ENCODE peak calls at places on chromosome 11, in nine cellular contexts. One of them, this sample, is unnamed.

GRCh38 chr11:30741039-30741550 is 154.9 kb upstream of the MPPED2 start:
- DNase-seq in NCI-H1694: no peak
- DNase-seq in heart right ventricle: no peak
- DNase-seq in HFF-Myc: no peak
- DNase-seq in memory B cell: no peak
- DNase-seq in foreskin fibroblast: peak; percentile 1
- DNase-seq in chondrocyte: no peak
- DNase-seq in CD4-positive, alpha-beta T cell: no peak
- DNase-seq in lower leg skin: peak; percentile 17
- DNase-seq in this sample: peak; percentile 80

GRCh38 chr11:75142714-75143419 is 8.0 kb upstream of the SLCO2B1 start:
- DNase-seq in NCI-H1694: no peak
- DNase-seq in lower leg skin: peak; percentile 76
- DNase-seq in HFF-Myc: peak; percentile 95
- DNase-seq in heart right ventricle: peak; percentile 76
- DNase-seq in chondrocyte: no peak
- DNase-seq in foreskin fibroblast: peak; percentile 97
- DNase-seq in memory B cell: no peak
- DNase-seq in CD4-positive, alpha-beta T cell: peak; percentile 62
- DNase-seq in this sample: peak; percentile 82

GRCh38 chr11:75582935-75583709 is 21.1 kb downstream of the SERPINH1 start:
- DNase-seq in chondrocyte: no peak
- DNase-seq in heart right ventricle: peak; percentile 66
- DNase-seq in memory B cell: peak; percentile 29
- DNase-seq in foreskin fibroblast: peak; percentile 90
- DNase-seq in CD4-positive, alpha-beta T cell: peak; percentile 43
- DNase-seq in HFF-Myc: no peak
- DNase-seq in NCI-H1694: peak; percentile 42
- DNase-seq in lower leg skin: peak; percentile 28
- DNase-seq in this sample: no peak

GRCh38 chr11:46718155-46719019 is 626 bp upstream of the F2 start:
- DNase-seq in HFF-Myc: no peak
- DNase-seq in lower leg skin: no peak
- DNase-seq in NCI-H1694: no peak
- DNase-seq in memory B cell: no peak
- DNase-seq in foreskin fibroblast: peak; percentile 33
- DNase-seq in CD4-positive, alpha-beta T cell: no peak
- DNase-seq in heart right ventricle: no peak
- DNase-seq in chondrocyte: no peak
- DNase-seq in this sample: no peak

GRCh38 chr11:1565173-1565903 is 6.7 kb downstream of the DUSP8 start:
- DNase-seq in NCI-H1694: no peak
- DNase-seq in foreskin fibroblast: no peak
- DNase-seq in CD4-positive, alpha-beta T cell: no peak
- DNase-seq in lower leg skin: no peak
- DNase-seq in chondrocyte: no peak
- DNase-seq in memory B cell: no peak
- DNase-seq in HFF-Myc: no peak
- DNase-seq in heart right ventricle: no peak
- DNase-seq in this sample: no peak

GRCh38 chr11:67266424-67267187 is at the start of gene GRK2:
- DNase-seq in NCI-H1694: no peak
- DNase-seq in chondrocyte: peak; percentile 59
- DNase-seq in heart right ventricle: no peak
- DNase-seq in foreskin fibroblast: peak; percentile 71
- DNase-seq in HFF-Myc: no peak
- DNase-seq in CD4-positive, alpha-beta T cell: peak; percentile 19
- DNase-seq in lower leg skin: no peak
- DNase-seq in memory B cell: no peak
- DNase-seq in this sample: no peak

GRCh38 chr11:63761870-63762661 is 6.5 kb downstream of the ZFTA start:
- DNase-seq in foreskin fibroblast: no peak
- DNase-seq in lower leg skin: no peak
- DNase-seq in memory B cell: no peak
- DNase-seq in chondrocyte: no peak
- DNase-seq in HFF-Myc: no peak
- DNase-seq in heart right ventricle: peak; percentile 17
- DNase-seq in NCI-H1694: no peak
- DNase-seq in CD4-positive, alpha-beta T cell: no peak
- DNase-seq in this sample: no peak

GRCh38 chr11:73380897-73381410 is 4.8 kb downstream of the RELT start:
- DNase-seq in CD4-positive, alpha-beta T cell: no peak
- DNase-seq in heart right ventricle: no peak
- DNase-seq in chondrocyte: no peak
- DNase-seq in HFF-Myc: no peak
- DNase-seq in memory B cell: no peak
- DNase-seq in lower leg skin: no peak
- DNase-seq in NCI-H1694: no peak
- DNase-seq in foreskin fibroblast: no peak
- DNase-seq in this sample: no peak

GRCh38 chr11:17742019-17742418 is 7.4 kb downstream of the KCNC1 start:
- DNase-seq in lower leg skin: no peak
- DNase-seq in CD4-positive, alpha-beta T cell: no peak
- DNase-seq in HFF-Myc: no peak
- DNase-seq in heart right ventricle: no peak
- DNase-seq in foreskin fibroblast: no peak
- DNase-seq in memory B cell: no peak
- DNase-seq in chondrocyte: no peak
- DNase-seq in NCI-H1694: no peak
- DNase-seq in this sample: no peak

GRCh38 chr11:15158351-15159015 is 43.8 kb downstream of the INSC start:
- DNase-seq in lower leg skin: no peak
- DNase-seq in CD4-positive, alpha-beta T cell: no peak
- DNase-seq in chondrocyte: no peak
- DNase-seq in memory B cell: no peak
- DNase-seq in heart right ventricle: no peak
- DNase-seq in foreskin fibroblast: peak; percentile 91
- DNase-seq in HFF-Myc: peak; percentile 33
- DNase-seq in NCI-H1694: no peak
- DNase-seq in this sample: peak; percentile 75

GRCh38 chr11:120612363-120613263 is 101.1 kb downstream of the GRIK4 start:
- DNase-seq in chondrocyte: no peak
- DNase-seq in lower leg skin: no peak
- DNase-seq in memory B cell: no peak
- DNase-seq in HFF-Myc: no peak
- DNase-seq in NCI-H1694: no peak
- DNase-seq in foreskin fibroblast: peak; percentile 25
- DNase-seq in CD4-positive, alpha-beta T cell: no peak
- DNase-seq in heart right ventricle: peak; percentile 12
- DNase-seq in this sample: no peak

GRCh38 chr11:28799316-28799715 is 691.1 kb downstream of the METTL15 start:
- DNase-seq in chondrocyte: no peak
- DNase-seq in memory B cell: no peak
- DNase-seq in lower leg skin: no peak
- DNase-seq in foreskin fibroblast: no peak
- DNase-seq in heart right ventricle: no peak
- DNase-seq in NCI-H1694: no peak
- DNase-seq in CD4-positive, alpha-beta T cell: no peak
- DNase-seq in HFF-Myc: no peak
- DNase-seq in this sample: no peak

This sample was measured in skeletal muscle cell.